ENCODE peak calls at places on chromosome 11, in eight cellular contexts. X is A549, K is ovary, Z is transverse colon, T is adrenal gland, V is prostate gland, B is breast epithelium, D is body of pancreas. U is an unnamed sample. For H3K4me1, the result is how much of the 10 kb centered on the place peaks cover.

GRCh38 chr11:57424802-57425564 is 1.9 kb downstream of the SLC43A3 start:
- DNase-seq in X (no peak), K (peak), Z (peak), T (peak), V (peak), B (peak), D (peak), U (peak)

GRCh38 chr11:85123752-85124231 is 503.4 kb downstream of the DLG2 start:
- DNase-seq in X (peak), K (no peak), Z (no peak), T (no peak), V (no peak), B (no peak), D (no peak), U (no peak)

GRCh38 chr11:85826096-85826855 is 15.3 kb upstream of the SYTL2 start:
- DNase-seq in X (peak), K (no peak), Z (peak), T (peak), V (no peak), B (no peak), D (no peak), U (peak)

GRCh38 chr11:45259607-45260006 is 26.5 kb downstream of the SYT13 start:
- DNase-seq in X (peak), K (no peak), Z (peak), T (no peak), V (no peak), B (no peak), D (peak), U (no peak)

GRCh38 chr11:86588566-86589090 is 83.8 kb downstream of the ME3 start:
- DNase-seq in X (no peak), K (no peak), Z (no peak), T (no peak), V (no peak), B (no peak), D (no peak), U (no peak)

GRCh38 chr11:61885166-61885778 is 6.1 kb downstream of the FADS3 start:
- DNase-seq in X (no peak), K (no peak), Z (no peak), T (no peak), V (no peak), B (no peak), D (no peak), U (no peak)

GRCh38 chr11:65301491-65302329 is 13.0 kb upstream of the CDC42EP2 start:
- DNase-seq in X (no peak), K (peak), Z (peak), T (no peak), V (no peak), B (no peak), D (no peak), U (no peak)

GRCh38 chr11:122733301-122733686 is 77.8 kb downstream of the UBASH3B start:
- DNase-seq in X (peak), K (no peak), Z (no peak), T (peak), V (no peak), B (no peak), D (no peak), U (peak)

DNA sequence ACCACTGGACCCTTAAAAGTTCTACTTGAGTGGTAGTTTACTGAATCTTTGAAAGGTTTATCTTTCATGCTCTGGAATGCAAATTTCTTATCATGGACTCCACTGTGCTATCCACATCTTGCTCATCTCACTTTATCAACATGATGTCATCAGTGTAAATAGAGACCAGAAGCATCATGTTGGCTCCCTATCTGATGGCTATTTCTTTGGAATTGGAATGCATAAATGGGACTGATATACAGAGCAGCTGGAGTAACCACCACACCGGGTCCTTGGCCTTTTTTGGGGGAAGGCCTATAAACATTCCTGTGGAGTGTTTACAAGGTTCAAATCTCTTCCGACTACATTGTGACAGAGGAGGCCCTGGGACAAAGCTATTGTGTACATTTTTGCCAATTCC is 74.1 kb upstream of the CEP126 start:
- DNase-seq in X (no peak), K (no peak), Z (no peak), T (no peak), V (no peak), B (no peak), D (no peak), U (no peak)
- TF ChIP-seq POLR2A in X (no peak), K (no peak), Z (no peak), T (no peak), V (no peak), B (no peak), D (no peak), U (no peak)

GRCh38 chr11:33257160-33257896 is at the start of gene HIPK3:
- DNase-seq in X (peak), K (peak), Z (peak), T (peak), V (peak), B (peak), D (peak), U (peak)

GRCh38 chr11:33257897-33258630 is 883 bp downstream of the HIPK3 start:
- DNase-seq in X (peak), K (peak), Z (peak), T (peak), V (peak), B (peak), D (peak), U (peak)

GRCh38 chr11:33258631-33259184 is 1.5 kb downstream of the HIPK3 start:
- DNase-seq in X (peak), K (no peak), Z (no peak), T (no peak), V (peak), B (no peak), D (no peak), U (peak)

GRCh38 chr11:33262016-33262638 is 4.9 kb downstream of the HIPK3 start:
- DNase-seq in X (no peak), K (no peak), Z (no peak), T (no peak), V (no peak), B (no peak), D (no peak), U (no peak)

DNA sequence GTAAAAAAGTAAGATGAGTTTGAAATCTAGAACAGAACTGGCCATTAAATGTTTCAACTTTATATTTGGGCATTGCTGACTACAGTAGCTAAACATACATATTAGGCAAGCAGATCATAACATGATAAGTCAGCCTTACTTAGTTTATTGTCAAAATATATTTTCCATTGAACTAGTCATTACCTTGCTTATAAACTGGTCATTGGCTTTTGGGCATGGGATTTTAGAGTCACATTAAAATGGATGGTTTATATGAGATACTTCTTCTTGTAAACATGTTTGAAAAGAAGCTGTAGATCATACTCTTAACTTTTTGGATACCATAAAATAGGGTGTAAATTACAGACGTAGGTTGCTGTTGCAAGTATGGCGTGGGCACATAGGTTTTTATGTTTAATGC is 2.7 kb downstream of the HIPK3 start:
- DNase-seq in X (no peak), K (no peak), Z (no peak), T (no peak), V (no peak), B (no peak), D (no peak), U (no peak)
- H3K4me3 ChIP-seq in X (peak), K (peak), Z (no peak), T (peak), V (no peak), B (peak), D (peak), U (peak)

GRCh38 chr11:11580831-11581492 is 40.8 kb downstream of the GALNT18 start:
- DNase-seq in X (no peak), K (no peak), Z (no peak), T (peak), V (peak), B (no peak), D (no peak), U (no peak)
- H3K4me1 ChIP-seq in X (under half), K (under half), Z (under half), T (under half), V (under half), B (under half), D (under half), U (under half)

GRCh38 chr11:69896250-69896649 is 77.0 kb upstream of the FGF3 start:
- DNase-seq in X (no peak), K (no peak), Z (no peak), T (no peak), V (no peak), B (no peak), D (no peak), U (no peak)

GRCh38 chr11:69898123-69898522 is 78.9 kb upstream of the FGF3 start:
- DNase-seq in X (no peak), K (no peak), Z (no peak), T (no peak), V (no peak), B (no peak), D (no peak), U (no peak)

GRCh38 chr11:69902337-69902736 is 83.1 kb upstream of the FGF3 start:
- DNase-seq in X (no peak), K (no peak), Z (no peak), T (no peak), V (no peak), B (no peak), D (no peak), U (no peak)

GRCh38 chr11:69903206-69903605 is 84.0 kb upstream of the FGF3 start:
- DNase-seq in X (no peak), K (no peak), Z (no peak), T (no peak), V (no peak), B (no peak), D (no peak), U (no peak)

DNA sequence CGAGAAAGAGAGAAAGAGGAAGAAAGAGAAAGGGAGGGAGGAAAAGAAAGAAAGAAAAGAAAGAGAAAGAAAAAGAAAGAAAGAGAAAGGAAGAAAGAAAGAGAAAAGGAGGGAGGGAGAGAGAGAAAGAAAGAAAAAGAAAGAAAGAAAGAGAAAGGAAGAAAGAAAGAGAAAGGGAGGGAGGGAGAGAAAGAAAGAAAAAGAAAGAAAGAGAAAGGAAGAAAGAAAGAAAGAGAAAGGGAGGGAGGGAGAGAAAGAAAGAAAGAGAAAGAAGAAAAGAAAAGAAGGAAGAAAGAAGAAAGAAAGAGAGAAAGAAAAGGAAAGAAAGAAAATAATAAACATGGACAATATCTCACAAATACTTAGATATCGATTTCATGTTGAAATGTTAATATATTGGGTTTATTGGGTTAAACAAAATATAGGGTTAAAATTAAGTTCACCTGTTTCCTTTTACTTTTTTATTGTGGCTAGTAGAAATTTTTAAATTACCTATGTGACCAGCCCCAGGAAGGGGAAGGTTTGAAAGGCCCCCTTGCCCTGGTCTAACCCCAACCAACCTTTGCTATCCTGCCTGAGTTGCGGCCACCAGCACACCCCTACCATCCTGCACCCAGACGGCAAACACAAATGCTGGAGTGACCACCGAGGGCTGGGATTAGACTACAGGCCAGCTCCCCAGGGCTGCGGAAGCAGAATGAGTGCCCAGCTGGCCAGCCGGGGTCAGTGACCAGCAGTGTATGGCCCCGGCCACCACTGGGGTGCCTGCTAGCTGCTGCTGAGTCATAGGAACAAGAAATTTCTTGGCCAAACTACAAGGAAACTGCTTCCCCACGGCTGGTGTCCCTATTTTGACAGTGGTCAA is 81.0 kb upstream of the FGF3 start:
- DNase-seq in X (peak), K (no peak), Z (no peak), T (peak), V (no peak), B (peak), D (peak), U (no peak)
- TF ChIP-seq POLR2A in X (no peak), K (no peak), Z (no peak), T (no peak), V (no peak), B (no peak), D (peak), U (no peak)